ENCODE peak calls at places on chromosomes 11 and 22, in ten cellular contexts. E is HFF-Myc, H is AG09309, A is GM23338, P is A549, W is transverse colon, R is brain microvascular endothelial cell, S is RWPE1, M is keratinocyte, G is neural progenitor cell. V is an unnamed sample.

GRCh38 chr11:83971063-83971462 is 684.9 kb upstream of the CCDC90B start:
- DNase-seq in S (no peak), A (peak; percentile 20), M (no peak), R (no peak), H (no peak), P (no peak), W (no peak), E (no peak), G (no peak), V (peak; percentile 22)

GRCh38 chr11:31772412-31772811 is 38.7 kb downstream of the PAX6 start:
- DNase-seq in S (no peak), M (no peak), W (no peak), G (no peak), P (no peak), E (no peak), H (no peak), R (no peak), A (no peak), V (no peak)

GRCh38 chr11:10973416-10973815 is 115.6 kb upstream of the ZBED5 start:
- DNase-seq in G (peak; percentile 35), P (no peak), H (no peak), R (no peak), E (no peak), W (no peak), S (no peak), M (no peak), A (no peak), V (no peak)

GRCh38 chr22:40209945-40210485 is 32.3 kb downstream of the TNRC6B start:
- DNase-seq in M (no peak), G (no peak), W (no peak), E (no peak), R (no peak), H (no peak), S (no peak), A (no peak), P (no peak), V (no peak)

GRCh38 chr22:42324991-42325710 is 54.7 kb upstream of the TCF20 start:
- DNase-seq in W (peak; percentile 68), M (no peak), H (no peak), E (no peak), P (no peak), R (no peak), S (no peak), A (no peak), G (no peak), V (no peak)

GRCh38 chr11:10413268-10413667 is 41.8 kb upstream of the AMPD3 start:
- DNase-seq in A (no peak), H (no peak), S (no peak), P (no peak), M (no peak), E (no peak), R (peak; percentile 36), G (no peak), W (peak; percentile 33), V (peak; percentile 44)

GRCh38 chr11:3631331-3631730 is 10.5 kb downstream of the ART5 start:
- DNase-seq in E (no peak), A (no peak), S (no peak), G (no peak), W (no peak), M (no peak), P (no peak), R (no peak), H (no peak), V (no peak)

GRCh38 chr11:115503083-115503885 is 931 bp downstream of the CADM1 start:
- DNase-seq in G (peak; percentile 85), M (no peak), R (no peak), S (no peak), H (no peak), P (peak; percentile 21), A (peak; percentile 71), W (peak; percentile 61), E (no peak), V (no peak)

GRCh38 chr11:44661311-44661717 is 65.4 kb upstream of the TSPAN18 start:
- DNase-seq in W (no peak), G (no peak), S (no peak), P (no peak), R (no peak), M (no peak), E (no peak), H (no peak), A (no peak), V (no peak)

GRCh38 chr11:84581083-84581482 is 1046.1 kb downstream of the DLG2 start:
- DNase-seq in E (no peak), M (no peak), W (no peak), A (no peak), R (no peak), S (no peak), P (no peak), H (no peak), G (no peak), V (no peak)

GRCh38 chr11:102794382-102794781 is 3.6 kb downstream of the MMP1 start:
- DNase-seq in G (peak; percentile 65), M (no peak), R (peak; percentile 66), S (no peak), H (no peak), A (peak; percentile 91), W (no peak), P (peak; percentile 21), E (peak; percentile 40), V (peak; percentile 63)

GRCh38 chr11:45169310-45170072 is 23.1 kb downstream of the PRDM11 start:
- DNase-seq in M (no peak), A (no peak), H (no peak), R (no peak), W (no peak), E (no peak), G (no peak), P (no peak), S (no peak), V (peak; percentile 17)

GRCh38 chr11:789951-790350 is at the start of gene CEND1:
- DNase-seq in S (no peak), H (no peak), M (no peak), E (no peak), P (peak; percentile 44), W (no peak), A (peak; percentile 79), G (peak; percentile 79), R (no peak), V (no peak)

GRCh38 chr11:28223577-28223976 is 115.4 kb downstream of the METTL15 start:
- DNase-seq in S (no peak), P (no peak), R (no peak), G (no peak), W (no peak), A (no peak), M (no peak), H (no peak), E (no peak), V (no peak)

GRCh38 chr11:75339685-75340409 is 11.6 kb downstream of the ARRB1 start:
- DNase-seq in W (no peak), G (peak; percentile 23), A (no peak), P (no peak), S (no peak), E (no peak), R (no peak), M (no peak), H (no peak), V (no peak)

GRCh38 chr11:69881467-69882269 is 62.5 kb upstream of the FGF3 start:
- DNase-seq in P (no peak), H (no peak), E (no peak), A (peak; percentile 68), W (no peak), G (peak; percentile 75), R (no peak), S (no peak), M (no peak), V (no peak)
- TF ChIP-seq CTCF in P (peak; percentile 12), H (no peak), E (peak; percentile 16), A (peak; percentile 52), W (no peak), G (peak; percentile 57), R (peak; percentile 31), S (no peak), M (no peak), V (no peak)

GRCh38 chr11:30313580-30313979 is 9.3 kb upstream of the ARL14EP start:
- DNase-seq in H (no peak), E (no peak), R (no peak), M (no peak), A (no peak), G (no peak), P (no peak), S (no peak), W (no peak), V (no peak)

GRCh38 chr11:30317030-30317429 is 5.9 kb upstream of the ARL14EP start:
- DNase-seq in G (no peak), P (no peak), M (no peak), W (no peak), A (no peak), H (no peak), S (no peak), R (no peak), E (no peak), V (no peak)

GRCh38 chr11:30312243-30312642 is 10.7 kb upstream of the ARL14EP start:
- DNase-seq in E (no peak), S (no peak), H (no peak), A (no peak), P (no peak), G (no peak), R (no peak), W (no peak), M (no peak), V (no peak)

GRCh38 chr11:30316237-30316636 is 6.7 kb upstream of the ARL14EP start:
- DNase-seq in E (no peak), G (no peak), W (no peak), P (no peak), S (no peak), M (no peak), A (no peak), H (no peak), R (no peak), V (no peak)

DNA sequence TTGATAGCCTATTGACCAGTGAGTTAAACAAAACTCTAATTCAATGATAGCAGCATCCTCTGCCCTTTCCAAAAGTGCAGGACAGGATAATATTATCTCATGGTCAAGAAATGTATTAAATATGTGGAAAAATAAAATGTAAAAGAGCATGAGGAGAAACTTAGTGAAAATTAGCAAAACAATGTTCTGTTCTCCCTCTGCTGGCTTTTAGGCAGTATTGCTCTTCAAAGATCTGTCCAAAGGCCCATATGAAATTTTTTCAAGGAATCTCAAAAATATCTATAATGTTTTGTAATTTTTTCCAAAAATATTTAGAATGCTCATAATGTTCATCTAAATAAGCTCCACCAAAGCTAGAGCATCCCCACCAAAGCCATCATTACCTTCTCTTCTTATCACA is 8.3 kb upstream of the ARL14EP start:
- DNase-seq in S (no peak), H (no peak), G (no peak), M (no peak), W (no peak), P (no peak), E (no peak), A (peak; percentile 27), R (no peak), V (no peak)
- TF ChIP-seq CTCF in S (peak; percentile 48), H (peak; percentile 52), G (peak; percentile 61), M (no peak), W (no peak), P (peak; percentile 47), E (peak; percentile 34), A (peak; percentile 63), R (peak; percentile 65), V (peak; percentile 63)

GRCh38 chr11:131037873-131038272 is 121.6 kb upstream of the SNX19 start:
- DNase-seq in M (no peak), G (peak; percentile 16), P (no peak), W (no peak), R (no peak), E (no peak), H (no peak), A (peak; percentile 24), S (no peak), V (no peak)
- TF ChIP-seq CTCF in M (peak; percentile 10), G (no peak), P (no peak), W (no peak), R (peak; percentile 35), E (peak; percentile 21), H (no peak), A (no peak), S (no peak), V (no peak)

GRCh38 chr22:38981005-38981658 is 1.0 kb upstream of the APOBEC3B start:
- DNase-seq in G (peak; percentile 66), R (no peak), A (peak; percentile 76), P (no peak), E (no peak), H (no peak), W (peak; percentile 54), M (no peak), S (peak; percentile 41), V (peak; percentile 72)
- TF ChIP-seq CTCF in G (peak; percentile 54), R (peak; percentile 47), A (peak; percentile 67), P (no peak), E (peak; percentile 37), H (peak; percentile 28), W (peak; percentile 39), M (peak; percentile 52), S (no peak), V (peak; percentile 35)

V was measured in MCF 10A.